ENCODE peak calls at places on chromosome 21, in five cellular contexts. One of them, this sample, is unnamed.

GRCh38 chr21:17779486-17779885 is 39.7 kb downstream of the C21orf91 start:
- DNase-seq in tibial artery: no peak
- DNase-seq in colonic mucosa: no peak
- DNase-seq in fibroblast of lung: no peak
- DNase-seq in CD8-positive, alpha-beta T cell: no peak
- DNase-seq in this sample: no peak

GRCh38 chr21:45303111-45303615 is 15.5 kb upstream of the POFUT2 start:
- DNase-seq in tibial artery: peak; percentile 60
- DNase-seq in colonic mucosa: no peak
- DNase-seq in fibroblast of lung: no peak
- DNase-seq in CD8-positive, alpha-beta T cell: no peak
- DNase-seq in this sample: peak; percentile 5

GRCh38 chr21:33608559-33608958 is 20.1 kb upstream of the DONSON start:
- DNase-seq in tibial artery: no peak
- DNase-seq in colonic mucosa: no peak
- DNase-seq in fibroblast of lung: peak; percentile 44
- DNase-seq in CD8-positive, alpha-beta T cell: no peak
- DNase-seq in this sample: no peak

GRCh38 chr21:31201548-31201947 is 142.5 kb downstream of the TIAM1 start:
- DNase-seq in tibial artery: no peak
- DNase-seq in colonic mucosa: no peak
- DNase-seq in fibroblast of lung: peak; percentile 63
- DNase-seq in CD8-positive, alpha-beta T cell: no peak
- DNase-seq in this sample: no peak

GRCh38 chr21:14737922-14738321 is 191.8 kb upstream of the SAMSN1 start:
- DNase-seq in tibial artery: no peak
- DNase-seq in colonic mucosa: peak; percentile 82
- DNase-seq in fibroblast of lung: peak; percentile 19
- DNase-seq in CD8-positive, alpha-beta T cell: peak; percentile 56
- DNase-seq in this sample: peak; percentile 24

GRCh38 chr21:43758132-43758619 is 17.9 kb downstream of the CSTB start:
- DNase-seq in tibial artery: peak; percentile 86
- DNase-seq in colonic mucosa: no peak
- DNase-seq in fibroblast of lung: peak; percentile 77
- DNase-seq in CD8-positive, alpha-beta T cell: no peak
- DNase-seq in this sample: no peak

GRCh38 chr21:32359719-32360260 is 33.0 kb downstream of the URB1 start:
- DNase-seq in tibial artery: no peak
- DNase-seq in colonic mucosa: no peak
- DNase-seq in fibroblast of lung: no peak
- DNase-seq in CD8-positive, alpha-beta T cell: no peak
- DNase-seq in this sample: no peak

GRCh38 chr21:16678479-16678878 is 834.4 kb upstream of the CXADR start:
- DNase-seq in tibial artery: no peak
- DNase-seq in colonic mucosa: no peak
- DNase-seq in fibroblast of lung: no peak
- DNase-seq in CD8-positive, alpha-beta T cell: no peak
- DNase-seq in this sample: no peak

GRCh38 chr21:15825699-15826098 is 95.9 kb downstream of the USP25 start:
- DNase-seq in tibial artery: no peak
- DNase-seq in colonic mucosa: no peak
- DNase-seq in fibroblast of lung: no peak
- DNase-seq in CD8-positive, alpha-beta T cell: no peak
- DNase-seq in this sample: no peak

GRCh38 chr21:43340491-43341348 is 86.2 kb downstream of the SIK1 start:
- DNase-seq in tibial artery: no peak
- DNase-seq in colonic mucosa: no peak
- DNase-seq in fibroblast of lung: peak; percentile 85
- DNase-seq in CD8-positive, alpha-beta T cell: no peak
- DNase-seq in this sample: no peak

GRCh38 chr21:40765771-40766170 is 81.2 kb downstream of the DSCAM start:
- DNase-seq in tibial artery: no peak
- DNase-seq in colonic mucosa: no peak
- DNase-seq in fibroblast of lung: no peak
- DNase-seq in CD8-positive, alpha-beta T cell: no peak
- DNase-seq in this sample: no peak

GRCh38 chr21:17441370-17441769 is 71.5 kb upstream of the CXADR start:
- DNase-seq in tibial artery: no peak
- DNase-seq in colonic mucosa: peak; percentile 78
- DNase-seq in fibroblast of lung: peak; percentile 68
- DNase-seq in CD8-positive, alpha-beta T cell: no peak
- DNase-seq in this sample: no peak

GRCh38 chr21:33299181-33299752 is 25.5 kb upstream of the IFNAR1 start:
- DNase-seq in tibial artery: no peak
- DNase-seq in colonic mucosa: peak; percentile 31
- DNase-seq in fibroblast of lung: no peak
- DNase-seq in CD8-positive, alpha-beta T cell: peak; percentile 68
- DNase-seq in this sample: no peak

GRCh38 chr21:27168084-27168483 is 201.2 kb upstream of the ADAMTS5 start:
- DNase-seq in tibial artery: no peak
- DNase-seq in colonic mucosa: no peak
- DNase-seq in fibroblast of lung: peak; percentile 34
- DNase-seq in CD8-positive, alpha-beta T cell: no peak
- DNase-seq in this sample: no peak

GRCh38 chr21:22044431-22044830 is 1046.2 kb downstream of the NCAM2 start:
- DNase-seq in tibial artery: no peak
- DNase-seq in colonic mucosa: no peak
- DNase-seq in fibroblast of lung: no peak
- DNase-seq in CD8-positive, alpha-beta T cell: no peak
- DNase-seq in this sample: no peak

GRCh38 chr21:44515359-44516165 is 24.4 kb downstream of the KRTAP10-1 start:
- DNase-seq in tibial artery: no peak
- DNase-seq in colonic mucosa: no peak
- DNase-seq in fibroblast of lung: no peak
- DNase-seq in CD8-positive, alpha-beta T cell: no peak
- DNase-seq in this sample: no peak

GRCh38 chr21:36059823-36060158 is 535 bp downstream of the SETD4 start:
- DNase-seq in tibial artery: no peak
- DNase-seq in colonic mucosa: peak; percentile 58
- DNase-seq in fibroblast of lung: no peak
- DNase-seq in CD8-positive, alpha-beta T cell: no peak
- DNase-seq in this sample: peak; percentile 58

GRCh38 chr21:45333583-45334121 is 46.0 kb upstream of the POFUT2 start:
- DNase-seq in tibial artery: peak; percentile 56
- DNase-seq in colonic mucosa: no peak
- DNase-seq in fibroblast of lung: no peak
- DNase-seq in CD8-positive, alpha-beta T cell: no peak
- DNase-seq in this sample: peak; percentile 5

GRCh38 chr21:36255650-36256047 is 64.3 kb upstream of the MORC3 start:
- DNase-seq in tibial artery: no peak
- DNase-seq in colonic mucosa: no peak
- DNase-seq in fibroblast of lung: no peak
- DNase-seq in CD8-positive, alpha-beta T cell: no peak
- DNase-seq in this sample: no peak

GRCh38 chr21:31156169-31156568 is 117.9 kb upstream of the KRTAP19-8 start:
- DNase-seq in tibial artery: no peak
- DNase-seq in colonic mucosa: no peak
- DNase-seq in fibroblast of lung: no peak
- DNase-seq in CD8-positive, alpha-beta T cell: no peak
- DNase-seq in this sample: no peak

GRCh38 chr21:33640697-33641338 is 723 bp downstream of the CRYZL1 start:
- DNase-seq in tibial artery: no peak
- DNase-seq in colonic mucosa: peak; percentile 31
- DNase-seq in fibroblast of lung: peak; percentile 28
- DNase-seq in CD8-positive, alpha-beta T cell: no peak
- DNase-seq in this sample: peak; percentile 19

GRCh38 chr21:44072111-44072510 is 35.1 kb upstream of the PWP2 start:
- DNase-seq in tibial artery: no peak
- DNase-seq in colonic mucosa: no peak
- DNase-seq in fibroblast of lung: no peak
- DNase-seq in CD8-positive, alpha-beta T cell: no peak
- DNase-seq in this sample: no peak

GRCh38 chr21:43814215-43815106 is 25.1 kb downstream of the RRP1 start:
- DNase-seq in tibial artery: no peak
- DNase-seq in colonic mucosa: no peak
- DNase-seq in fibroblast of lung: peak; percentile 6
- DNase-seq in CD8-positive, alpha-beta T cell: no peak
- DNase-seq in this sample: no peak

GRCh38 chr21:34810786-34811185 is 142.0 kb downstream of the CLIC6 start:
- DNase-seq in tibial artery: no peak
- DNase-seq in colonic mucosa: no peak
- DNase-seq in fibroblast of lung: no peak
- DNase-seq in CD8-positive, alpha-beta T cell: no peak
- DNase-seq in this sample: no peak

GRCh38 chr21:34811368-34811767 is 142.6 kb downstream of the CLIC6 start:
- DNase-seq in tibial artery: no peak
- DNase-seq in colonic mucosa: no peak
- DNase-seq in fibroblast of lung: no peak
- DNase-seq in CD8-positive, alpha-beta T cell: no peak
- DNase-seq in this sample: no peak

GRCh38 chr21:34807881-34808568 is 139.2 kb downstream of the CLIC6 start:
- DNase-seq in tibial artery: peak; percentile 80
- DNase-seq in colonic mucosa: no peak
- DNase-seq in fibroblast of lung: peak; percentile 96
- DNase-seq in CD8-positive, alpha-beta T cell: peak; percentile 65
- DNase-seq in this sample: no peak

GRCh38 chr21:34808569-34809204 is 139.9 kb downstream of the CLIC6 start:
- DNase-seq in tibial artery: no peak
- DNase-seq in colonic mucosa: no peak
- DNase-seq in fibroblast of lung: peak; percentile 91
- DNase-seq in CD8-positive, alpha-beta T cell: no peak
- DNase-seq in this sample: no peak

DNA sequence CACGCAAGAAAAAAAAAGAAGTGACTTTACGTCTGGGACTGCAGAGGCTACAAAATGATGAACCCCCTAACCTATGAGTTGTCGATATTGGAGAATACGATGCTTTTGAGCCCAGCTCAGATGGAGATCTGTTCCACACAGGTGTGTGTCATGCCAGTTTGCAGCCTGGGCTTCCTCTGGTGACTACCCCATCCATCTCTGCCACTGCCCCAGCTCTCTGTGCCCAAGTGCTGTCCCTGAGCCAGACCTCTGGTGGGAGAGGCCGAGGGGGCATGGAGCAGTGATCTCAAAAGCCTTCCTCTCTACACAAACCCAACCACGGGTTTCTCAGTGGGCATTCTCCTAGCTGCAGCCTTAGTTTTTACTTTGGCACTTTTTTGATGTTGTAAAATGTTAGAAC is 141.0 kb downstream of the CLIC6 start:
- DNase-seq in tibial artery: no peak
- DNase-seq in colonic mucosa: no peak
- DNase-seq in fibroblast of lung: no peak
- DNase-seq in CD8-positive, alpha-beta T cell: no peak
- DNase-seq in this sample: no peak
- H3K4me1 ChIP-seq in tibial artery: no peaks in the 10 kb centered on the region
- H3K4me1 ChIP-seq in colonic mucosa: no peaks in the 10 kb centered on the region
- H3K4me1 ChIP-seq in fibroblast of lung: peaks cover 61% of the 10 kb centered on the region
- H3K4me1 ChIP-seq in CD8-positive, alpha-beta T cell: peaks cover 44% of the 10 kb centered on the region
- H3K4me1 ChIP-seq in this sample: no peaks in the 10 kb centered on the region

DNA sequence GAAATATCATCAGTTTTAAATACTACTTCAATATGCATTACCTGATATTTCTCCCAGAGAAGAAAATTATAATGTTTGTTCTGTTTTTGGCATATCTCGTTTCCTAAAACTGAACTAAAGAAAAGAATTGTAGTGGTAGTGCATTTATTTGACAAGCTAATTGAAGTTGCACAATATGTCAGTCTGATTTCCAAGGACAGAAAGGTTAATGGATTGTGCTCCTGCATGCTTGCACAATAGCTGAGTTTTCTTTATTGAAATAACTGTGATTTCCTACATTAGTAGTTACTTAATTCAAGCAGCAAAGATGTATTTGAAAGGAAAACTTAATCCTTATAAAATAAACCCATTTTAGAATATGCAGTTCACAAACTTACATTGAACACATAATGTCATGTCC is 2047.7 kb downstream of the NCAM2 start:
- DNase-seq in tibial artery: no peak
- DNase-seq in colonic mucosa: no peak
- DNase-seq in fibroblast of lung: no peak
- DNase-seq in CD8-positive, alpha-beta T cell: no peak
- DNase-seq in this sample: no peak
- H3K9me3 ChIP-seq in tibial artery: no peaks in the 10 kb centered on the region
- H3K9me3 ChIP-seq in colonic mucosa: no peaks in the 10 kb centered on the region
- H3K9me3 ChIP-seq in fibroblast of lung: no peaks in the 10 kb centered on the region
- H3K9me3 ChIP-seq in CD8-positive, alpha-beta T cell: no peaks in the 10 kb centered on the region
- H3K9me3 ChIP-seq in this sample: no peaks in the 10 kb centered on the region

GRCh38 chr21:42258885-42259407 is 40.0 kb downstream of the ABCG1 start:
- DNase-seq in tibial artery: no peak
- DNase-seq in colonic mucosa: no peak
- DNase-seq in fibroblast of lung: no peak
- DNase-seq in CD8-positive, alpha-beta T cell: no peak
- DNase-seq in this sample: peak; percentile 52
- TF ChIP-seq CTCF in tibial artery: no peak
- TF ChIP-seq CTCF in colonic mucosa: peak; percentile 19
- TF ChIP-seq CTCF in fibroblast of lung: no peak
- TF ChIP-seq CTCF in CD8-positive, alpha-beta T cell: peak; percentile 32
- TF ChIP-seq CTCF in this sample: no peak

GRCh38 chr21:29300547-29301138 is 1.9 kb downstream of the BACH1 start:
- DNase-seq in tibial artery: no peak
- DNase-seq in colonic mucosa: no peak
- DNase-seq in fibroblast of lung: peak; percentile 51
- DNase-seq in CD8-positive, alpha-beta T cell: no peak
- DNase-seq in this sample: no peak

GRCh38 chr21:29301703-29302102 is 3.0 kb downstream of the BACH1 start:
- DNase-seq in tibial artery: no peak
- DNase-seq in colonic mucosa: no peak
- DNase-seq in fibroblast of lung: no peak
- DNase-seq in CD8-positive, alpha-beta T cell: no peak
- DNase-seq in this sample: no peak

GRCh38 chr21:29299046-29299905 is 554 bp downstream of the BACH1 start:
- DNase-seq in tibial artery: peak; percentile 75
- DNase-seq in colonic mucosa: peak; percentile 62
- DNase-seq in fibroblast of lung: peak; percentile 59
- DNase-seq in CD8-positive, alpha-beta T cell: peak; percentile 77
- DNase-seq in this sample: peak; percentile 60

GRCh38 chr21:29298348-29299045 is at the start of gene BACH1:
- DNase-seq in tibial artery: peak; percentile 93
- DNase-seq in colonic mucosa: peak; percentile 92
- DNase-seq in fibroblast of lung: peak; percentile 91
- DNase-seq in CD8-positive, alpha-beta T cell: peak; percentile 88
- DNase-seq in this sample: peak; percentile 94

GRCh38 chr21:29299906-29300546 is 1.3 kb downstream of the BACH1 start:
- DNase-seq in tibial artery: peak; percentile 70
- DNase-seq in colonic mucosa: peak; percentile 60
- DNase-seq in fibroblast of lung: peak; percentile 92
- DNase-seq in CD8-positive, alpha-beta T cell: peak; percentile 55
- DNase-seq in this sample: peak; percentile 9
- H3K4me1 ChIP-seq in tibial artery: peaks cover 6% of the 10 kb centered on the region
- H3K4me1 ChIP-seq in colonic mucosa: peaks cover 15% of the 10 kb centered on the region
- H3K4me1 ChIP-seq in fibroblast of lung: peaks cover 2% of the 10 kb centered on the region
- H3K4me1 ChIP-seq in CD8-positive, alpha-beta T cell: peaks cover 43% of the 10 kb centered on the region
- H3K4me1 ChIP-seq in this sample: no peaks in the 10 kb centered on the region

DNA sequence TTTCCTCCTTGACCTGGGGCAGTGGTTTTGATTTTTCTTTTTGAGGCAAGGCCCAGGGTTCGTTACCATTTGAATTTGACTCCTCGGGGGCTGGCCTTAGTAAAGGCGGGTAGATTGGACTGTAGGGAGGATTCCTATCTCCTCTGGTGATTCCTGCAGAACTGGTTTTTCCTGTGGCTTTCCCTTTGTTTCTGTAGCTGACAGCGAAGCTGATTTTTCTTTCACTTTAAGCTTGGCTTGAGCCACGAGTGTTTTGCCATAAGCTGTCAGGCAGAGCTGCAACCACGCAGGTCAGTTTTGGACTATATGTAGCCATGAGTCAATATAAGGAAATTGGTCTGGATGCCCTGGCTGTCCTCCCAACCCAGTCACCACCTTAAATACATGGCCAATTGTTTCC is 28.7 kb upstream of the KCNJ15 start:
- DNase-seq in tibial artery: no peak
- DNase-seq in colonic mucosa: peak; percentile 22
- DNase-seq in fibroblast of lung: no peak
- DNase-seq in CD8-positive, alpha-beta T cell: no peak
- DNase-seq in this sample: no peak
- H3K9me3 ChIP-seq in tibial artery: no peaks in the 10 kb centered on the region
- H3K9me3 ChIP-seq in colonic mucosa: no peaks in the 10 kb centered on the region
- H3K9me3 ChIP-seq in fibroblast of lung: no peaks in the 10 kb centered on the region
- H3K9me3 ChIP-seq in CD8-positive, alpha-beta T cell: peaks cover 12% of the 10 kb centered on the region
- H3K9me3 ChIP-seq in this sample: peaks cover 3% of the 10 kb centered on the region

This sample was measured in BE2C.